ENCODE peak calls at places on chromosome 21, in six cellular contexts. Y, Q, T, O, L and R are unnamed samples. For H3K36me3 and H3K27me3, the result is how much of the 10 kb centered on the place peaks cover.

GRCh38 chr21:43866659-43867331 is 1.8 kb downstream of the AGPAT3 start:
- DNase-seq in Y (no peak), Q (no peak), T (peak), O (peak), L (peak), R (peak)

GRCh38 chr21:45460611-45461368 is 55.8 kb downstream of the COL18A1 start:
- DNase-seq in Y (no peak), Q (no peak), T (no peak), O (no peak), L (no peak), R (no peak)

GRCh38 chr21:39955326-39955725 is 88.1 kb downstream of the PCP4 start:
- DNase-seq in Y (no peak), Q (no peak), T (no peak), O (no peak), L (no peak), R (no peak)

GRCh38 chr21:16579538-16579937 is 849.8 kb downstream of the USP25 start:
- DNase-seq in Y (no peak), Q (no peak), T (no peak), O (no peak), L (no peak), R (no peak)

GRCh38 chr21:44836666-44837471 is 19.0 kb upstream of the SUMO3 start:
- DNase-seq in Y (no peak), Q (no peak), T (peak), O (peak), L (peak), R (no peak)

GRCh38 chr21:45286671-45287437 is 841 bp downstream of the POFUT2 start:
- DNase-seq in Y (no peak), Q (peak), T (peak), O (no peak), L (peak), R (no peak)

GRCh38 chr21:46172863-46173528 is 11.3 kb downstream of the SPATC1L start:
- DNase-seq in Y (no peak), Q (no peak), T (peak), O (no peak), L (no peak), R (no peak)

GRCh38 chr21:44524412-44525371 is 15.3 kb downstream of the KRTAP10-1 start:
- DNase-seq in Y (no peak), Q (no peak), T (no peak), O (no peak), L (no peak), R (no peak)

GRCh38 chr21:25029580-25029979 is 577.7 kb downstream of the MRPL39 start:
- DNase-seq in Y (no peak), Q (no peak), T (no peak), O (no peak), L (no peak), R (no peak)

GRCh38 chr21:22352088-22352487 is 1353.9 kb downstream of the NCAM2 start:
- DNase-seq in Y (no peak), Q (no peak), T (no peak), O (no peak), L (no peak), R (no peak)

GRCh38 chr21:45971487-45972352 is 9.8 kb upstream of the COL6A1 start:
- DNase-seq in Y (no peak), Q (peak), T (peak), O (no peak), L (peak), R (no peak)

GRCh38 chr21:15063821-15064575 is 802 bp downstream of the NRIP1 start:
- DNase-seq in Y (no peak), Q (peak), T (peak), O (peak), L (no peak), R (no peak)

GRCh38 chr21:45329261-45330074 is 41.8 kb upstream of the POFUT2 start:
- DNase-seq in Y (peak), Q (peak), T (peak), O (peak), L (peak), R (no peak)

GRCh38 chr21:46097826-46098286 is at the start of gene COL6A2:
- DNase-seq in Y (peak), Q (peak), T (peak), O (peak), L (peak), R (peak)

GRCh38 chr21:44969965-44970755 is 30.3 kb downstream of the SLX9 start:
- DNase-seq in Y (no peak), Q (no peak), T (no peak), O (no peak), L (peak), R (no peak)

GRCh38 chr21:38806153-38806941 is 618 bp downstream of the ETS2 start:
- DNase-seq in Y (peak), Q (peak), T (peak), O (peak), L (peak), R (peak)

GRCh38 chr21:25506887-25507286 is 100.4 kb downstream of the MRPL39 start:
- DNase-seq in Y (no peak), Q (no peak), T (no peak), O (no peak), L (no peak), R (no peak)

GRCh38 chr21:38267136-38267535 is 10.3 kb downstream of the KCNJ15 start:
- DNase-seq in Y (no peak), Q (no peak), T (no peak), O (no peak), L (no peak), R (no peak)

GRCh38 chr21:43332872-43333300 is 94.0 kb downstream of the SIK1 start:
- DNase-seq in Y (peak), Q (no peak), T (peak), O (no peak), L (no peak), R (no peak)

GRCh38 chr21:19522384-19522783 is 1118.8 kb upstream of the TMPRSS15 start:
- DNase-seq in Y (no peak), Q (no peak), T (no peak), O (no peak), L (no peak), R (no peak)

GRCh38 chr21:43005635-43006034 is 31.3 kb downstream of the PKNOX1 start:
- DNase-seq in Y (no peak), Q (no peak), T (no peak), O (no peak), L (peak), R (no peak)

GRCh38 chr21:28899744-28900143 is 92.9 kb downstream of the LTN1 start:
- DNase-seq in Y (no peak), Q (no peak), T (no peak), O (no peak), L (no peak), R (no peak)

GRCh38 chr21:27423073-27423472 is 456.2 kb upstream of the ADAMTS5 start:
- DNase-seq in Y (peak), Q (peak), T (no peak), O (no peak), L (no peak), R (no peak)

GRCh38 chr21:29661672-29662442 is 277.9 kb downstream of the GRIK1 start:
- DNase-seq in Y (no peak), Q (no peak), T (no peak), O (no peak), L (no peak), R (no peak)

GRCh38 chr21:44834231-44834950 is 16.5 kb upstream of the SUMO3 start:
- DNase-seq in Y (no peak), Q (no peak), T (no peak), O (no peak), L (peak), R (no peak)

GRCh38 chr21:45304945-45305344 is 17.2 kb upstream of the POFUT2 start:
- DNase-seq in Y (peak), Q (peak), T (no peak), O (no peak), L (no peak), R (no peak)

GRCh38 chr21:38643404-38644023 is 145.2 kb upstream of the ERG start:
- DNase-seq in Y (no peak), Q (no peak), T (peak), O (no peak), L (no peak), R (no peak)

GRCh38 chr21:44531606-44532128 is 8.3 kb downstream of the KRTAP10-1 start:
- DNase-seq in Y (no peak), Q (peak), T (peak), O (no peak), L (peak), R (no peak)

GRCh38 chr21:45624356-45624854 is 19.1 kb upstream of the PCBP3 start:
- DNase-seq in Y (no peak), Q (no peak), T (peak), O (no peak), L (peak), R (no peak)

GRCh38 chr21:38295997-38296764 is 39.4 kb downstream of the KCNJ15 start:
- DNase-seq in Y (no peak), Q (no peak), T (no peak), O (no peak), L (no peak), R (no peak)

GRCh38 chr21:38822754-38823374 is 17.1 kb downstream of the ETS2 start:
- DNase-seq in Y (no peak), Q (no peak), T (no peak), O (no peak), L (no peak), R (no peak)

GRCh38 chr21:16102113-16102512 is 372.3 kb downstream of the USP25 start:
- DNase-seq in Y (no peak), Q (no peak), T (no peak), O (no peak), L (no peak), R (no peak)

GRCh38 chr21:43187715-43188114 is 18.9 kb downstream of the CRYAA start:
- DNase-seq in Y (no peak), Q (no peak), T (no peak), O (no peak), L (peak), R (no peak)

GRCh38 chr21:45698493-45698947 is 55.0 kb downstream of the PCBP3 start:
- DNase-seq in Y (no peak), Q (peak), T (no peak), O (no peak), L (no peak), R (no peak)

GRCh38 chr21:40070871-40071270 is 203.6 kb downstream of the PCP4 start:
- DNase-seq in Y (no peak), Q (no peak), T (no peak), O (no peak), L (no peak), R (no peak)

GRCh38 chr21:45217010-45217409 is 70.7 kb downstream of the POFUT2 start:
- DNase-seq in Y (no peak), Q (no peak), T (no peak), O (no peak), L (no peak), R (no peak)

GRCh38 chr21:45618287-45618686 is 25.2 kb upstream of the PCBP3 start:
- DNase-seq in Y (no peak), Q (no peak), T (no peak), O (no peak), L (peak), R (no peak)

GRCh38 chr21:14886001-14886400 is 178.8 kb downstream of the NRIP1 start:
- DNase-seq in Y (no peak), Q (no peak), T (no peak), O (no peak), L (no peak), R (no peak)

GRCh38 chr21:45374826-45375455 is 30.0 kb upstream of the COL18A1 start:
- DNase-seq in Y (peak), Q (peak), T (no peak), O (no peak), L (peak), R (no peak)

GRCh38 chr21:31913191-31913608 is 40.4 kb downstream of the HUNK start:
- DNase-seq in Y (no peak), Q (no peak), T (no peak), O (no peak), L (no peak), R (no peak)
- H3K4me3 ChIP-seq in Y (no peak), Q (no peak), T (no peak), O (no peak), L (no peak), R (no peak)

GRCh38 chr21:36048357-36048756 is 12.0 kb downstream of the SETD4 start:
- DNase-seq in Y (no peak), Q (no peak), T (no peak), O (no peak), L (no peak), R (no peak)

GRCh38 chr21:36041910-36042309 is 18.4 kb downstream of the SETD4 start:
- DNase-seq in Y (no peak), Q (no peak), T (no peak), O (no peak), L (no peak), R (no peak)

GRCh38 chr21:36045993-36046392 is 14.3 kb downstream of the SETD4 start:
- DNase-seq in Y (no peak), Q (no peak), T (no peak), O (no peak), L (no peak), R (no peak)

GRCh38 chr21:36044056-36044455 is 16.3 kb downstream of the SETD4 start:
- DNase-seq in Y (no peak), Q (no peak), T (no peak), O (no peak), L (no peak), R (no peak)

GRCh38 chr21:36047139-36047538 is 13.2 kb downstream of the SETD4 start:
- DNase-seq in Y (no peak), Q (no peak), T (no peak), O (no peak), L (no peak), R (no peak)
- H3K36me3 ChIP-seq in Y (under half), Q (half or more), T (under half), O (under half), L (under half), R (half or more)

DNA sequence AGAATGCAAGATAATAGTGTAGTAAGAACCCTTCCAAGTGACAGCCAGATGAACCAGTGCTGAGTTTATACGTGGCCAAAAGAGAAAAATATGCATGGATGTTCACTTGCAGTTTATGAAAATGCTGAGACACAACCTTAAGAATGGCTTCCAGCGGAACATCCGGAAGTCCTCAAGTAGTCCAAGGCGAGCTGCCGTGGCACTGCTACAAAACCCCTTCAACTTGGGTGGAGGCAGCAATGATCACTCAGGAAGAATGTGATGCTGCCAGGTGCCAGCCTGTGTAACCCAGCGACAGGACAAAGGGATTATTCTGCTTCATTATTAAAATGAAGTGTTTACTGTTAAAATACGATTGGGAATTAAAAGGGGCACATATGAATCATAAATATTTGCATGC is 179.6 kb downstream of the RUNX1 start:
- DNase-seq in Y (no peak), Q (no peak), T (no peak), O (no peak), L (no peak), R (no peak)
- H3K27me3 ChIP-seq in Y (under half), Q (half or more), T (under half), O (under half), L (under half), R (under half)

GRCh38 chr21:18058731-18059398 is 185.8 kb upstream of the CHODL start:
- DNase-seq in Y (no peak), Q (no peak), T (no peak), O (no peak), L (no peak), R (no peak)
- H3K4me3 ChIP-seq in Y (no peak), Q (no peak), T (no peak), O (no peak), L (no peak), R (no peak)

GRCh38 chr21:37168666-37169065 is 95.6 kb downstream of the TTC3 start:
- DNase-seq in Y (no peak), Q (no peak), T (no peak), O (no peak), L (no peak), R (no peak)
- H3K36me3 ChIP-seq in Y (under half), Q (half or more), T (under half), O (under half), L (under half), R (under half)

DNA sequence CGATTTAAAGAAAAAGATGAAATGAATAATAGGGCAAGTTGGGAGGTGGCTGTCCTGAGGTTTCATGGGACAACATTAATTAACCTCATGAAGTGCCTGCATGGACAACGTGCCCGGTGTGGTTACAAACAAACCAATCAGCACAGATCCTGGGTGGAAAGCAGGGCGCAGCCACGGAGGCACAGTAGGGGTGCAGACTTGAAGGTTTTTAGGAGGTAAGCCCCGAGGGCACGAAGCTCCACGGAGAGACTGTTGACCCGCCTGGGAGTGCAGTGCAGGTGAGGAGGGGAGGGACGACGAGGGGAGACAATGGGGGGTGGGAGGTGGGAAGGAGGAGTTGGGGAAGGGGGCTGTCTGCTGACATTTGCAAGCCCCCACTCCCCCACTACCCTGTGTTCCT is 2.3 kb upstream of the RIPK4 start:
- DNase-seq in Y (no peak), Q (no peak), T (peak), O (no peak), L (no peak), R (no peak)
- H3K27me3 ChIP-seq in Y (under half), Q (half or more), T (half or more), O (under half), L (under half), R (under half)